ENCODE peak calls at places on chromosome 3, in four cellular contexts. One of them, this sample, is unnamed.

GRCh38 chr3:169295126-169295525 is 368.4 kb downstream of the MECOM start:
- DNase-seq in RWPE2: no peak
- DNase-seq in dorsolateral prefrontal cortex: no peak
- DNase-seq in body of pancreas: no peak
- DNase-seq in this sample: no peak

GRCh38 chr3:190326930-190327329 is 4.7 kb upstream of the CLDN1 start:
- DNase-seq in RWPE2: no peak
- DNase-seq in dorsolateral prefrontal cortex: no peak
- DNase-seq in body of pancreas: peak; percentile 16
- DNase-seq in this sample: no peak

GRCh38 chr3:128278761-128279593 is 125.7 kb downstream of the EEFSEC start:
- DNase-seq in RWPE2: no peak
- DNase-seq in dorsolateral prefrontal cortex: no peak
- DNase-seq in body of pancreas: peak; percentile 79
- DNase-seq in this sample: peak; percentile 96

GRCh38 chr3:65751123-65751700 is 287.5 kb downstream of the MAGI1 start:
- DNase-seq in RWPE2: no peak
- DNase-seq in dorsolateral prefrontal cortex: peak; percentile 82
- DNase-seq in body of pancreas: peak; percentile 65
- DNase-seq in this sample: no peak

GRCh38 chr3:127676921-127677351 is 4.2 kb downstream of the ABTB1 start:
- DNase-seq in RWPE2: no peak
- DNase-seq in dorsolateral prefrontal cortex: peak; percentile 33
- DNase-seq in body of pancreas: peak; percentile 3
- DNase-seq in this sample: peak; percentile 89

GRCh38 chr3:53806182-53807116 is 39.8 kb downstream of the CHDH start:
- DNase-seq in RWPE2: no peak
- DNase-seq in dorsolateral prefrontal cortex: no peak
- DNase-seq in body of pancreas: peak; percentile 69
- DNase-seq in this sample: peak; percentile 72

GRCh38 chr3:86973440-86973839 is 17.5 kb downstream of the VGLL3 start:
- DNase-seq in RWPE2: no peak
- DNase-seq in dorsolateral prefrontal cortex: no peak
- DNase-seq in body of pancreas: no peak
- DNase-seq in this sample: no peak

GRCh38 chr3:53181528-53181927 is 20.5 kb downstream of the PRKCD start:
- DNase-seq in RWPE2: no peak
- DNase-seq in dorsolateral prefrontal cortex: no peak
- DNase-seq in body of pancreas: no peak
- DNase-seq in this sample: no peak

GRCh38 chr3:128273116-128273840 is 120.0 kb downstream of the EEFSEC start:
- DNase-seq in RWPE2: no peak
- DNase-seq in dorsolateral prefrontal cortex: no peak
- DNase-seq in body of pancreas: no peak
- DNase-seq in this sample: peak; percentile 53

GRCh38 chr3:138468886-138469285 is 34.5 kb downstream of the ESYT3 start:
- DNase-seq in RWPE2: no peak
- DNase-seq in dorsolateral prefrontal cortex: no peak
- DNase-seq in body of pancreas: no peak
- DNase-seq in this sample: no peak

GRCh38 chr3:23654571-23654970 is 151.2 kb upstream of the UBE2E1 start:
- DNase-seq in RWPE2: no peak
- DNase-seq in dorsolateral prefrontal cortex: no peak
- DNase-seq in body of pancreas: peak; percentile 23
- DNase-seq in this sample: no peak

GRCh38 chr3:171838218-171838720 is 4.9 kb upstream of the TMEM212 start:
- DNase-seq in RWPE2: no peak
- DNase-seq in dorsolateral prefrontal cortex: peak; percentile 59
- DNase-seq in body of pancreas: peak; percentile 18
- DNase-seq in this sample: no peak

GRCh38 chr3:31959951-31960792 is 20.9 kb downstream of the OSBPL10 start:
- DNase-seq in RWPE2: no peak
- DNase-seq in dorsolateral prefrontal cortex: no peak
- DNase-seq in body of pancreas: no peak
- DNase-seq in this sample: no peak

GRCh38 chr3:111737712-111738097 is 121.4 kb upstream of the PHLDB2 start:
- DNase-seq in RWPE2: no peak
- DNase-seq in dorsolateral prefrontal cortex: no peak
- DNase-seq in body of pancreas: peak; percentile 83
- DNase-seq in this sample: no peak

GRCh38 chr3:190811775-190812480 is 50.6 kb downstream of the GMNC start:
- DNase-seq in RWPE2: no peak
- DNase-seq in dorsolateral prefrontal cortex: no peak
- DNase-seq in body of pancreas: peak; percentile 67
- DNase-seq in this sample: no peak

GRCh38 chr3:184688872-184689271 is 23.0 kb downstream of the MAGEF1 start:
- DNase-seq in RWPE2: no peak
- DNase-seq in dorsolateral prefrontal cortex: no peak
- DNase-seq in body of pancreas: no peak
- DNase-seq in this sample: no peak

GRCh38 chr3:139954146-139954545 is 19.2 kb downstream of the CLSTN2 start:
- DNase-seq in RWPE2: no peak
- DNase-seq in dorsolateral prefrontal cortex: no peak
- DNase-seq in body of pancreas: no peak
- DNase-seq in this sample: no peak

GRCh38 chr3:40516201-40516600 is 8.6 kb upstream of the ZNF621 start:
- DNase-seq in RWPE2: no peak
- DNase-seq in dorsolateral prefrontal cortex: no peak
- DNase-seq in body of pancreas: no peak
- DNase-seq in this sample: no peak

GRCh38 chr3:78978037-78978436 is 789.8 kb downstream of the ROBO1 start:
- DNase-seq in RWPE2: no peak
- DNase-seq in dorsolateral prefrontal cortex: no peak
- DNase-seq in body of pancreas: no peak
- DNase-seq in this sample: no peak

GRCh38 chr3:164459526-164460151 is 618.7 kb downstream of the SI start:
- DNase-seq in RWPE2: no peak
- DNase-seq in dorsolateral prefrontal cortex: no peak
- DNase-seq in body of pancreas: no peak
- DNase-seq in this sample: no peak

GRCh38 chr3:15292765-15293522 is 39.4 kb downstream of the SH3BP5 start:
- DNase-seq in RWPE2: no peak
- DNase-seq in dorsolateral prefrontal cortex: no peak
- DNase-seq in body of pancreas: peak; percentile 45
- DNase-seq in this sample: no peak

GRCh38 chr3:148643389-148643840 is 54.3 kb upstream of the AGTR1 start:
- DNase-seq in RWPE2: no peak
- DNase-seq in dorsolateral prefrontal cortex: no peak
- DNase-seq in body of pancreas: no peak
- DNase-seq in this sample: no peak

GRCh38 chr3:139110072-139110830 is 65.6 kb upstream of the PRR23C start:
- DNase-seq in RWPE2: no peak
- DNase-seq in dorsolateral prefrontal cortex: no peak
- DNase-seq in body of pancreas: peak; percentile 26
- DNase-seq in this sample: no peak

GRCh38 chr3:58013973-58014649 is 5.9 kb downstream of the FLNB start:
- DNase-seq in RWPE2: no peak
- DNase-seq in dorsolateral prefrontal cortex: peak; percentile 54
- DNase-seq in body of pancreas: no peak
- DNase-seq in this sample: peak; percentile 94

GRCh38 chr3:138220788-138221187 is 33.7 kb downstream of the ARMC8 start:
- DNase-seq in RWPE2: no peak
- DNase-seq in dorsolateral prefrontal cortex: no peak
- DNase-seq in body of pancreas: no peak
- DNase-seq in this sample: no peak

GRCh38 chr3:195557327-195557726 is 14.2 kb upstream of the PPP1R2 start:
- DNase-seq in RWPE2: no peak
- DNase-seq in dorsolateral prefrontal cortex: no peak
- DNase-seq in body of pancreas: no peak
- DNase-seq in this sample: no peak

GRCh38 chr3:100776736-100777135 is 67.4 kb downstream of the TFG start:
- DNase-seq in RWPE2: no peak
- DNase-seq in dorsolateral prefrontal cortex: no peak
- DNase-seq in body of pancreas: no peak
- DNase-seq in this sample: no peak

GRCh38 chr3:43932921-43933320 is 242.2 kb downstream of the ABHD5 start:
- DNase-seq in RWPE2: no peak
- DNase-seq in dorsolateral prefrontal cortex: no peak
- DNase-seq in body of pancreas: no peak
- DNase-seq in this sample: no peak

GRCh38 chr3:129280183-129280582 is 1.5 kb downstream of the HMCES start:
- DNase-seq in RWPE2: no peak
- DNase-seq in dorsolateral prefrontal cortex: no peak
- DNase-seq in body of pancreas: no peak
- DNase-seq in this sample: no peak

GRCh38 chr3:197031315-197032285 is 2.0 kb upstream of the MELTF start:
- DNase-seq in RWPE2: peak; percentile 89
- DNase-seq in dorsolateral prefrontal cortex: no peak
- DNase-seq in body of pancreas: peak; percentile 36
- DNase-seq in this sample: no peak

GRCh38 chr3:65048151-65048550 is 360.4 kb upstream of the ADAMTS9 start:
- DNase-seq in RWPE2: no peak
- DNase-seq in dorsolateral prefrontal cortex: no peak
- DNase-seq in body of pancreas: no peak
- DNase-seq in this sample: no peak

GRCh38 chr3:18189651-18190050 is 235.5 kb downstream of the SATB1 start:
- DNase-seq in RWPE2: no peak
- DNase-seq in dorsolateral prefrontal cortex: no peak
- DNase-seq in body of pancreas: peak; percentile 5
- DNase-seq in this sample: no peak

GRCh38 chr3:194584866-194585265 is 48.4 kb downstream of the TMEM44 start:
- DNase-seq in RWPE2: no peak
- DNase-seq in dorsolateral prefrontal cortex: no peak
- DNase-seq in body of pancreas: no peak
- DNase-seq in this sample: no peak

GRCh38 chr3:42732829-42733459 is 30.3 kb upstream of the HHATL start:
- DNase-seq in RWPE2: no peak
- DNase-seq in dorsolateral prefrontal cortex: no peak
- DNase-seq in body of pancreas: no peak
- DNase-seq in this sample: no peak

GRCh38 chr3:45165497-45166282 is 19.5 kb upstream of the CDCP1 start:
- DNase-seq in RWPE2: no peak
- DNase-seq in dorsolateral prefrontal cortex: no peak
- DNase-seq in body of pancreas: no peak
- DNase-seq in this sample: no peak

GRCh38 chr3:148790370-148790769 is 37.2 kb upstream of the CPB1 start:
- DNase-seq in RWPE2: no peak
- DNase-seq in dorsolateral prefrontal cortex: no peak
- DNase-seq in body of pancreas: no peak
- DNase-seq in this sample: no peak

DNA sequence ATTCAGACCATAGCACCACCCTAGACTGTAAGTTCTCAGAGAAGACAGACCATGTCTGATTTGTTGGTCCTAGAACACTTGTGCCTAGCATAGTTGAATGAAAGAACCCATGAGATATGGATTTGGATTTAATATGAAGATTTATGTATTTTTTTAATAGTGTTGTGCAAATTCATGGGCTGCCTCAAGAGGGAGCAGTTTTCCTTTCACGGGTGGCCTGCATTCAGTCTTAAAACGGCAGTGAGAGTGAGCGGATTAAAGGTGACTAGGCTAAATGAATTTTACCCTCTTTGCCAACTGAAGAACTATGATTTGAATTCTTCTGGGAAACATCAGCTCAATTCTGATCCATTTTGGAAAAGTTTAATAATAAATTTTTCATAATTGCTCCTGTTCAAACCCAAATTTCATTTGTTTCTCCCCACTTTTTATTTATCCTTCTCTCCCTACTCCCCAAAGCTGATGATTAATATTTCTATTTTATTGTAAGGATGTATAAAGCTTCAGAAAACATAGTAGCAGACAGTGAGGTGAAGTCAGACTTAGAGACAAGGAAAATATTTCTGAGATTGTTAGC is 67.3 kb downstream of the MORC1 start:
- DNase-seq in RWPE2: no peak
- DNase-seq in dorsolateral prefrontal cortex: no peak
- DNase-seq in body of pancreas: peak; percentile 39
- DNase-seq in this sample: no peak
- TF ChIP-seq CTCF in RWPE2: peak; percentile 71
- TF ChIP-seq CTCF in dorsolateral prefrontal cortex: peak; percentile 23
- TF ChIP-seq CTCF in body of pancreas: peak; percentile 41
- TF ChIP-seq CTCF in this sample: peak; percentile 81

GRCh38 chr3:30751610-30752299 is 142.7 kb downstream of the GADL1 start:
- DNase-seq in RWPE2: no peak
- DNase-seq in dorsolateral prefrontal cortex: peak; percentile 42
- DNase-seq in body of pancreas: peak; percentile 47
- DNase-seq in this sample: no peak
- TF ChIP-seq CTCF in RWPE2: peak; percentile 44
- TF ChIP-seq CTCF in dorsolateral prefrontal cortex: no peak
- TF ChIP-seq CTCF in body of pancreas: no peak
- TF ChIP-seq CTCF in this sample: peak; percentile 82

DNA sequence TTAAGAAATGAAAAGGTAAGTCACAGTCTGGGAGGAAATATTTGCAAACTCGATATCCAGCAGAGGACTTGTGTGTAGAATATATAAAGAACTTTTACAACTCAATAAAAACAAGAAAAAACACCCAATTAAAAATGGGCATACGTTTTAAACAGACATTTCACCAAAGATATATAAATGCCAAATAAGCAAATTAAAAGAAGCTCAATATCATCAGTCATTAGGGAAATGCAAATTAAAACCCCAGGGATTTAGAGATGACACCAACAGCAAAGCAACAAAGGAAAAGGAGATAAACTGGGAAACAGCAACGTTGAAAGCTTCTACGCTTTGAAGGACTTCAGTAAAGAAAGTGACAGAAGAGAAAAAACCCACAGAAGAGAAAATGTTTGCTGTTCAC is 132.3 kb downstream of the NUP210 start:
- DNase-seq in RWPE2: no peak
- DNase-seq in dorsolateral prefrontal cortex: no peak
- DNase-seq in body of pancreas: no peak
- DNase-seq in this sample: no peak
- TF ChIP-seq CTCF in RWPE2: no peak
- TF ChIP-seq CTCF in dorsolateral prefrontal cortex: no peak
- TF ChIP-seq CTCF in body of pancreas: no peak
- TF ChIP-seq CTCF in this sample: no peak

GRCh38 chr3:131550562-131551188 is 47.9 kb upstream of the MRPL3 start:
- DNase-seq in RWPE2: no peak
- DNase-seq in dorsolateral prefrontal cortex: no peak
- DNase-seq in body of pancreas: no peak
- DNase-seq in this sample: no peak
- TF ChIP-seq CTCF in RWPE2: no peak
- TF ChIP-seq CTCF in dorsolateral prefrontal cortex: no peak
- TF ChIP-seq CTCF in body of pancreas: no peak
- TF ChIP-seq CTCF in this sample: no peak

DNA sequence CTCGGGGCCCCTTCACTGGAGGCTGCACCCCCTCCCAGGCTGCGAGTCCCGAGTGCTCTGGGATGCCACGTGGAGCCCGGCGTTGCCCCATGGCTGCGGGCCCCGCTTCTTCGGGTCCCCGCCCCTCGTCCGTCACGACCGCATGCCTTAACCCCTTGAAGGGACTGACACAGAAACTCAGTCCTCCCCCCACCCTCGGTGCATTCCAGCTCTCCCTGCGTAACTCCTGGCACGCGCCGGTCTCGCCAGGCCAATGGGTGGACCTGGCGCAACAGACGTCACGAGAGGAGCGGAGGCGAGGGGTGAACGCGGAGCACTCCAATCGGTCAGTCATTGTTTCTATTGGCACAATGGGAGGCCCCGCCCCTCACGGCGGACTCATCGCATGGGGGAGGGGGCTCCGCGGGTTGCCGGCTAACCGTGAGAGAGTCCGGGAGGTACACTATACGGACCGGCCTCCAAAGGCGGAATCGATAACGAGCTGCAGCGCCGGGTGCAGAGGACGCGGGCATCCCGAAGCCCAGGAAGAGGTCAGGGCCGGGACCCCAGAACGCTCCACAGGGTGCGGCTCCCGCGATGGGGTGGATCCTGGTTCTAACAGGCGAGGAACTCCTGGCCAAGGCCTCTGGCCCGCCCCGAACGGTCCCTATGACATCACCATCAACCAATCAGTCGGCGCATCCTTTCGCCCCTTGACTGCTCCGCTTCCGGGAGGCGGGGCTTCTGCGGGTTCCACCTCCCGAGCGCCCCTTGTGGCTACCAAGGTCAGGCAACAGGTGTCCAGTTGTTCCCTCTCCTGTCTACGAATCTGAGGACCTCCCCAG is 1.0 kb upstream of the CELSR3 start:
- DNase-seq in RWPE2: peak; percentile 99
- DNase-seq in dorsolateral prefrontal cortex: peak; percentile 98
- DNase-seq in body of pancreas: peak; percentile 81
- DNase-seq in this sample: peak; percentile 99
- TF ChIP-seq CTCF in RWPE2: peak; percentile 86
- TF ChIP-seq CTCF in dorsolateral prefrontal cortex: peak; percentile 72
- TF ChIP-seq CTCF in body of pancreas: peak; percentile 29
- TF ChIP-seq CTCF in this sample: peak; percentile 88